ENCODE peak calls at places on chromosome 1, in nine cellular contexts. Z is activated T-cell treated with anti-CD3 and anti-CD28 coated beads for 1 hour; A is SHP77; D is stimulated activated CD8-positive, alpha-beta memory T cell treated with anti-CD3 and anti-CD28 coated beads, Interleukin-15, amount 100 ng/mL, for 1 hour; C is left cardiac atrium; V is HCEC 1CT; H is stimulated activated CD4-positive, alpha-beta T cell treated with anti-CD3 and anti-CD28 coated beads, Interleukin-1b, Interleukin-23, amount 100 ng/mL, for 48 hours; W is GM23248; F is HFF-Myc. I is an unnamed sample.

GRCh38 chr1:109791495-109792040 is 27.8 kb upstream of the EPS8L3 start:
- DNase-seq in Z (no peak), A (no peak), D (no peak), C (peak), V (no peak), H (no peak), W (no peak), F (no peak), I (no peak)

GRCh38 chr1:7136166-7136953 is 351.1 kb downstream of the CAMTA1 start:
- DNase-seq in Z (no peak), A (no peak), D (no peak), C (no peak), V (no peak), H (no peak), W (peak), F (no peak), I (no peak)

GRCh38 chr1:210332233-210332632 is 3.5 kb downstream of the HHAT start:
- DNase-seq in Z (no peak), A (no peak), D (no peak), C (no peak), V (no peak), H (peak), W (no peak), F (no peak), I (no peak)

GRCh38 chr1:43831866-43832654 is 101.5 kb upstream of the ARTN start:
- DNase-seq in Z (no peak), A (no peak), D (no peak), C (no peak), V (no peak), H (peak), W (no peak), F (no peak), I (no peak)

GRCh38 chr1:24321150-24321549 is 2.0 kb downstream of the GRHL3 start:
- DNase-seq in Z (no peak), A (no peak), D (no peak), C (no peak), V (no peak), H (no peak), W (no peak), F (no peak), I (no peak)

GRCh38 chr1:12056331-12056841 is 6.7 kb upstream of the TNFRSF8 start:
- DNase-seq in Z (no peak), A (no peak), D (no peak), C (no peak), V (peak), H (peak), W (peak), F (no peak), I (no peak)

GRCh38 chr1:8652607-8653046 is 164.8 kb downstream of the RERE start:
- DNase-seq in Z (no peak), A (no peak), D (no peak), C (no peak), V (no peak), H (peak), W (no peak), F (no peak), I (no peak)

GRCh38 chr1:21338568-21339401 is 48.5 kb upstream of the ECE1 start:
- DNase-seq in Z (no peak), A (peak), D (no peak), C (peak), V (peak), H (no peak), W (peak), F (no peak), I (no peak)

GRCh38 chr1:15681346-15682290 is 2.5 kb upstream of the PLEKHM2 start:
- DNase-seq in Z (no peak), A (no peak), D (no peak), C (no peak), V (no peak), H (no peak), W (peak), F (no peak), I (no peak)

GRCh38 chr1:16111771-16112557 is 38.5 kb upstream of the FAM131C start:
- DNase-seq in Z (no peak), A (no peak), D (no peak), C (no peak), V (peak), H (no peak), W (peak), F (no peak), I (no peak)

GRCh38 chr1:178456472-178456871 is 40.3 kb downstream of the CLEC20A start:
- DNase-seq in Z (no peak), A (no peak), D (no peak), C (no peak), V (no peak), H (no peak), W (no peak), F (no peak), I (no peak)

GRCh38 chr1:151881479-151881878 is 27.8 kb downstream of the THEM4 start:
- DNase-seq in Z (no peak), A (no peak), D (no peak), C (no peak), V (peak), H (no peak), W (no peak), F (no peak), I (no peak)

GRCh38 chr1:110606784-110607662 is 865 bp upstream of the KCNA2 start:
- DNase-seq in Z (no peak), A (no peak), D (no peak), C (no peak), V (no peak), H (no peak), W (peak), F (no peak), I (no peak)

GRCh38 chr1:99589186-99589636 is 56.7 kb upstream of the PALMD start:
- DNase-seq in Z (no peak), A (no peak), D (no peak), C (no peak), V (no peak), H (no peak), W (no peak), F (no peak), I (no peak)

I was measured in NT2/D1.